ENCODE peak calls at places on chromosomes 4 and X, in six cellular contexts. T is endodermal cell, X is OCI-LY7, G is cardiac muscle cell, B is mucosa of descending colon, M is A549. J is an unnamed sample.

GRCh38 chr4:167020410-167020809 is 213.9 kb downstream of the SPOCK3 start:
- DNase-seq in T (peak), X (peak), G (peak), B (no peak), M (peak), J (no peak)

GRCh38 chrX:50638123-50638522 is 167.5 kb upstream of the DGKK start:
- DNase-seq in T (no peak), X (no peak), G (peak), B (no peak), M (no peak), J (no peak)

GRCh38 chrX:6981718-6982406 is 165.7 kb upstream of the STS start:
- DNase-seq in T (no peak), X (no peak), G (no peak), B (no peak), M (no peak), J (no peak)

GRCh38 chrX:145856181-145856580 is 38.6 kb downstream of the SLITRK2 start:
- DNase-seq in T (no peak), X (no peak), G (no peak), B (no peak), M (no peak), J (no peak)

GRCh38 chrX:39766085-39766726 is 331.6 kb downstream of the BCOR start:
- DNase-seq in T (peak), X (peak), G (no peak), B (no peak), M (no peak), J (no peak)

GRCh38 chrX:46125139-46125538 is 420.1 kb downstream of the ZNF674 start:
- DNase-seq in T (no peak), X (no peak), G (peak), B (no peak), M (no peak), J (peak)

GRCh38 chr4:185794637-185795036 is 17.4 kb downstream of the SORBS2 start:
- DNase-seq in T (no peak), X (no peak), G (no peak), B (no peak), M (peak), J (no peak)

GRCh38 chr4:135724426-135724825 is 1522.8 kb upstream of the PABPC4L start:
- DNase-seq in T (no peak), X (no peak), G (no peak), B (no peak), M (no peak), J (no peak)

GRCh38 chrX:150635952-150636351 is 57.2 kb upstream of the MTMR1 start:
- DNase-seq in T (no peak), X (no peak), G (peak), B (no peak), M (peak), J (peak)

GRCh38 chr4:54660591-54660990 is 2.8 kb downstream of the KIT start:
- DNase-seq in T (no peak), X (no peak), G (no peak), B (no peak), M (no peak), J (peak)

GRCh38 chrX:153955451-153955732 is 10.9 kb upstream of the RENBP start:
- DNase-seq in T (no peak), X (no peak), G (no peak), B (no peak), M (no peak), J (no peak)

GRCh38 chrX:83535417-83536244 is 27.5 kb downstream of the POU3F4 start:
- DNase-seq in T (no peak), X (no peak), G (no peak), B (peak), M (no peak), J (no peak)

GRCh38 chr4:7402526-7402925 is 32.2 kb downstream of the PSAPL1 start:
- DNase-seq in T (no peak), X (no peak), G (no peak), B (no peak), M (no peak), J (no peak)

GRCh38 chrX:137352101-137352660 is 213.7 kb upstream of the ZIC3 start:
- DNase-seq in T (peak), X (peak), G (no peak), B (no peak), M (peak), J (no peak)

GRCh38 chr4:169823685-169824084 is 65.9 kb upstream of the HPF1 start:
- DNase-seq in T (peak), X (peak), G (peak), B (peak), M (peak), J (peak)

GRCh38 chr4:143399113-143399949 is 62.7 kb downstream of the GAB1 start:
- DNase-seq in T (no peak), X (peak), G (peak), B (no peak), M (peak), J (peak)

GRCh38 chr4:109079731-109080130 is 222.7 kb downstream of the COL25A1 start:
- DNase-seq in T (no peak), X (no peak), G (peak), B (no peak), M (no peak), J (peak)

GRCh38 chrX:7153231-7153630 is 5.3 kb upstream of the PUDP start:
- DNase-seq in T (no peak), X (no peak), G (no peak), B (no peak), M (no peak), J (no peak)

GRCh38 chr4:81518762-81519427 is 47.2 kb upstream of the RASGEF1B start:
- DNase-seq in T (no peak), X (no peak), G (no peak), B (no peak), M (no peak), J (no peak)

GRCh38 chr4:108191269-108191914 is 22.7 kb upstream of the LEF1 start:
- DNase-seq in T (no peak), X (no peak), G (no peak), B (no peak), M (no peak), J (no peak)

GRCh38 chr4:123352240-123352945 is 44.2 kb upstream of the SPRY1 start:
- DNase-seq in T (no peak), X (peak), G (peak), B (no peak), M (no peak), J (peak)

GRCh38 chr4:153585021-153585420 is 99.1 kb upstream of the TLR2 start:
- DNase-seq in T (no peak), X (no peak), G (no peak), B (no peak), M (no peak), J (peak)

GRCh38 chr4:81724925-81725329 is 253.2 kb upstream of the RASGEF1B start:
- DNase-seq in T (peak), X (peak), G (peak), B (peak), M (no peak), J (peak)

GRCh38 chr4:139118365-139118764 is 58.7 kb downstream of the ELF2 start:
- DNase-seq in T (no peak), X (no peak), G (no peak), B (no peak), M (no peak), J (no peak)

GRCh38 chr4:139129206-139129605 is 47.8 kb downstream of the ELF2 start:
- DNase-seq in T (no peak), X (no peak), G (no peak), B (no peak), M (no peak), J (peak)

GRCh38 chr4:139126898-139127297 is 50.1 kb downstream of the ELF2 start:
- DNase-seq in T (no peak), X (no peak), G (no peak), B (no peak), M (no peak), J (no peak)

DNA sequence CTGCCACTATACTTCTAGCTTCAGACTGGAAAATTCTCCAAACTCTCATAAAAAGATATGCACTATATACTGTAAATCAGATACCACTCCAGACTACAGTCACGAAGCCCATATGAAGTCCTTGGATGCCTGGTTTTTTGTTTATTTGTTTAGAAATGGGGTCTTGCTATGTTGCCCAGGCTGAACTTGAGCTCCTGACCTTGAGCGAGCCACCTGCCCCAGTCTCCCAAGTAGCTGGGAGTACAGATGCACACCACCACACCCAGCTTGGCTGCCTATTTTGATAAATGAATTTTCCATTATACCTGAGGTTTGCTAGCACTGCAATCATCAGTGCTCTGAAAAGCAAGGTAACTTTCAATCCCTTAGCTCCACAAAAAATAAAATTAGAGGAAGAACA is 53.1 kb downstream of the ELF2 start:
- DNase-seq in T (no peak), X (no peak), G (no peak), B (no peak), M (no peak), J (no peak)
- H3K4me3 ChIP-seq in T (no peak), X (no peak), G (no peak), B (no peak), M (no peak), J (no peak)

DNA sequence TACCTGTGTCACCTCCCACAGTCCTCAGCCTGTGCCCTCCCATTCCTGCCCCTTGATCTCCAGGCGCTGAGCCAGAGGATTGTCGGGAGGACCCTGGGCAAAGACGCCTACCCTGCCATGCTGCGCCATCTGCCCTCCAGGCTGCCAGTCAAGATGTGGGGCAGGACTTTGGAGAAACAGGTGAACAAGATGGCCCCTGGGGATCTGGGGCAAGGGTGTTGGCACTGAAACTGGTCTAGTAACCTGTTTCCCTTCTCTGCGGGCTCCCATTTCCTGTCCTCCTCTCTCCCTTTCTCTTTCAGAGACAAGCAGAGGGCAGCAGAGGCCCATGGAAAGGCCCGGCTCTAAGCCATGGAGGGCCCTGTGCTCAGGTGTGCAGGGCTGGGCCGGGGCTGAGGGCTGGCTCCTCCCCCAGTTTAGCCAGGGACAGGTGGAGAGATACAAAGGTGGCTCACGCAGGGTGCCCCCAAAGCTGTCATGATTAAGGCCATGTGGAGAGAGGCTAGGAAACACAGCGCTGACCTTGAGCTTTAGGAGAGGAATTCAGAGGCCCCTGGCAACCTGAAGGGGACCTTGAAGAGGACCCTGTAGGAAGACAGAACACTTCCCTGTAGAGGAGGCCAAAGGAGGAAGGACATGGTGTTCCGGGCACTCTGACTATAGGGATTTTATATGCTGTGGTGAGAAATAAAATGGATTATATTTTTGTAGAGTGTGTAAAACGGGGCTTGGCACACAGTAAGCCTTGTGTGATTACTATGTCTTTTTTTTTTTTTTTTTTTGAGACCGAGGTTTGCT is at the start of gene GLOD5:
- DNase-seq in T (peak), X (peak), G (peak), B (peak), M (peak), J (peak)
- TF ChIP-seq CTCF in T (peak), X (no peak), G (no peak), B (no peak), M (peak), J (no peak)

GRCh38 chr4:88659890-88660208 is 37.8 kb downstream of the NAP1L5 start:
- DNase-seq in T (no peak), X (no peak), G (no peak), B (no peak), M (no peak), J (no peak)

GRCh38 chr4:88655226-88655625 is 42.4 kb downstream of the NAP1L5 start:
- DNase-seq in T (no peak), X (no peak), G (no peak), B (no peak), M (no peak), J (no peak)

GRCh38 chr4:88661724-88662123 is 35.9 kb downstream of the NAP1L5 start:
- DNase-seq in T (no peak), X (no peak), G (peak), B (no peak), M (peak), J (peak)

GRCh38 chr4:88660446-88661294 is 37.0 kb downstream of the NAP1L5 start:
- DNase-seq in T (no peak), X (no peak), G (peak), B (peak), M (peak), J (peak)

GRCh38 chr4:88659061-88659889 is 38.4 kb downstream of the NAP1L5 start:
- DNase-seq in T (peak), X (peak), G (peak), B (peak), M (peak), J (peak)
- H3K4me3 ChIP-seq in T (no peak), X (no peak), G (no peak), B (no peak), M (no peak), J (no peak)

GRCh38 chrX:48972214-48973164 is 845 bp upstream of the KCND1 start:
- DNase-seq in T (peak), X (no peak), G (peak), B (peak), M (peak), J (peak)
- TF ChIP-seq CTCF in T (peak), X (peak), G (peak), B (peak), M (peak), J (peak)

J was measured in fibroblast of mammary gland.